ENCODE peak calls at places on chromosomes 11 and 22, in ten cellular contexts. T is effector memory CD4-positive, alpha-beta T cell; M is vagina; Y is activated T-cell treated with anti-CD3 and anti-CD28 coated beads, Interleukin-2, amount 50 U/mL, for 48 hours; I is type B pancreatic cell; Z is NCI-H187; F is psoas muscle; W is HFFc6; P is pulmonary artery endothelial cell; D is skeletal muscle cell. N is an unnamed sample.

GRCh38 chr22:33470456-33470855 is 412.3 kb upstream of the SYN3 start:
- DNase-seq in W (no peak), Y (no peak), Z (no peak), T (no peak), M (no peak), P (no peak), I (no peak), F (no peak), D (no peak), N (no peak)

GRCh38 chr11:45530776-45531175 is 134.6 kb downstream of the CHST1 start:
- DNase-seq in D (no peak), Y (no peak), P (no peak), M (no peak), F (no peak), T (no peak), Z (no peak), I (no peak), W (no peak), N (no peak)

GRCh38 chr11:69209936-69210659 is 54.4 kb downstream of the SMIM38 start:
- DNase-seq in F (no peak), I (no peak), T (no peak), Y (peak), M (no peak), D (no peak), W (peak), Z (no peak), P (no peak), N (no peak)

GRCh38 chr11:42772886-42773285 is 538.9 kb upstream of the API5 start:
- DNase-seq in T (no peak), W (no peak), P (no peak), D (no peak), Z (no peak), Y (no peak), M (no peak), F (no peak), I (no peak), N (no peak)

GRCh38 chr11:47998733-47999359 is 18.5 kb downstream of the PTPRJ start:
- DNase-seq in P (no peak), I (no peak), Z (no peak), F (no peak), W (no peak), D (no peak), M (no peak), Y (no peak), T (no peak), N (no peak)

GRCh38 chr22:34004058-34004457 is 83.8 kb upstream of the LARGE1 start:
- DNase-seq in F (no peak), M (peak), Y (no peak), I (peak), D (no peak), T (no peak), P (no peak), Z (no peak), W (no peak), N (no peak)

GRCh38 chr11:77590194-77590591 is 440 bp downstream of the AQP11 start:
- DNase-seq in Y (peak), W (peak), F (no peak), M (no peak), D (peak), T (no peak), I (no peak), P (no peak), Z (no peak), N (no peak)

GRCh38 chr11:120608760-120609211 is 97.2 kb downstream of the GRIK4 start:
- DNase-seq in P (no peak), W (no peak), Y (no peak), M (no peak), I (no peak), F (peak), Z (no peak), T (no peak), D (no peak), N (no peak)

GRCh38 chr11:11430431-11430830 is 77.4 kb upstream of the CSNK2A3 start:
- DNase-seq in M (no peak), W (no peak), F (no peak), P (no peak), D (no peak), I (no peak), Y (no peak), Z (no peak), T (no peak), N (no peak)

GRCh38 chr11:42329930-42330555 is 870.6 kb upstream of the LRRC4C start:
- DNase-seq in W (peak), P (no peak), Y (no peak), Z (no peak), F (no peak), T (no peak), M (no peak), I (no peak), D (no peak), N (no peak)

GRCh38 chr11:30244255-30244654 is 13.4 kb downstream of the FSHB start:
- DNase-seq in M (no peak), T (no peak), W (peak), I (no peak), F (no peak), P (no peak), D (peak), Z (no peak), Y (no peak), N (no peak)

GRCh38 chr11:1017269-1018005 is 19.1 kb downstream of the MUC6 start:
- DNase-seq in W (peak), D (no peak), M (peak), Y (no peak), P (no peak), Z (no peak), F (no peak), I (no peak), T (no peak), N (peak)

GRCh38 chr11:24161587-24161986 is 335.3 kb upstream of the LUZP2 start:
- DNase-seq in I (no peak), M (no peak), P (no peak), Y (no peak), Z (no peak), F (no peak), T (no peak), D (no peak), W (no peak), N (no peak)

GRCh38 chr11:65777821-65778361 is 2.9 kb downstream of the AP5B1 start:
- DNase-seq in D (no peak), T (no peak), M (peak), I (peak), P (no peak), W (no peak), F (no peak), Z (no peak), Y (peak), N (peak)

GRCh38 chr11:68498313-68498712 is 37.8 kb downstream of the PPP6R3 start:
- DNase-seq in P (no peak), I (no peak), M (no peak), Y (no peak), T (no peak), W (no peak), Z (no peak), D (no peak), F (no peak), N (no peak)